ENCODE peak calls at places on chromosomes 6 and 20, in four cellular contexts. Z, S, E and C are unnamed samples.

GRCh38 chr20:24379116-24379927 is 90.1 kb upstream of the SYNDIG1 start:
- DNase-seq in E (peak; percentile 79), S (peak; percentile 15), Z (no peak), C (peak; percentile 74)

GRCh38 chr20:33648396-33649004 is 13.6 kb upstream of the C20orf144 start:
- DNase-seq in Z (no peak), E (no peak), S (no peak), C (no peak)

GRCh38 chr6:4491501-4492260 is 284.5 kb upstream of the CDYL start:
- DNase-seq in Z (no peak), E (no peak), S (no peak), C (no peak)

GRCh38 chr6:71473908-71474307 is 185.3 kb downstream of the OGFRL1 start:
- DNase-seq in S (peak; percentile 43), Z (no peak), E (peak; percentile 86), C (peak; percentile 83)

GRCh38 chr6:27672113-27672799 is 199.4 kb upstream of the ZNF184 start:
- DNase-seq in Z (peak; percentile 91), S (peak; percentile 95), E (peak; percentile 39), C (no peak)

GRCh38 chr6:114863610-114864009 is 520.8 kb upstream of the HS3ST5 start:
- DNase-seq in E (no peak), S (no peak), Z (no peak), C (no peak)

GRCh38 chr20:38635721-38636285 is 34.2 kb downstream of the ARHGAP40 start:
- DNase-seq in E (peak; percentile 18), Z (no peak), S (peak; percentile 47), C (no peak)

GRCh38 chr6:25068866-25069265 is 133.1 kb upstream of the RIPOR2 start:
- DNase-seq in S (no peak), Z (no peak), E (no peak), C (no peak)

GRCh38 chr20:15889073-15889923 is 684.0 kb downstream of the KIF16B start:
- DNase-seq in S (no peak), E (no peak), Z (peak; percentile 96), C (no peak)

GRCh38 chr6:36598739-36599318 is 4.7 kb downstream of the SRSF3 start:
- DNase-seq in Z (no peak), E (no peak), S (no peak), C (no peak)

GRCh38 chr6:49606696-49607390 is 29.8 kb downstream of the RHAG start:
- DNase-seq in E (peak; percentile 81), S (peak; percentile 86), Z (peak; percentile 90), C (no peak)

GRCh38 chr20:50338479-50339195 is 148.0 kb downstream of the CEBPB start:
- DNase-seq in S (no peak), E (peak; percentile 67), Z (no peak), C (no peak)